ENCODE peak calls at places on chromosomes 13 and 19, in ten cellular contexts. I is AG04450; B is HL-60; N is BJ; S is GM23338; R is OCI-LY7; E is AG09309; G is fibroblast of mammary gland; M is CD8-positive, alpha-beta T cell; Z is esophagus squamous epithelium. Y is an unnamed sample.
A peak's percentile ranks its signal among the peaks of the same experiment; 100 is the strongest.

GRCh38 chr13:27406178-27406939 is 18.1 kb upstream of the GTF3A start:
- DNase-seq in I (no peak), B (no peak), N (no peak), S (peak; percentile 27), R (peak; percentile 68), E (no peak), G (peak; percentile 52), M (peak; percentile 18), Z (no peak), Y (peak; percentile 52)

GRCh38 chr13:70171151-70171550 is 62.9 kb upstream of the KLHL1 start:
- DNase-seq in I (no peak), B (no peak), N (no peak), S (no peak), R (no peak), E (no peak), G (no peak), M (no peak), Z (no peak), Y (no peak)

GRCh38 chr13:52882803-52883202 is 34.4 kb upstream of the PCDH8 start:
- DNase-seq in I (no peak), B (no peak), N (no peak), S (no peak), R (no peak), E (no peak), G (no peak), M (no peak), Z (no peak), Y (no peak)

GRCh38 chr19:53577968-53578367 is 40.0 kb downstream of the ZNF331 start:
- DNase-seq in I (no peak), B (no peak), N (no peak), S (no peak), R (no peak), E (no peak), G (no peak), M (no peak), Z (no peak), Y (no peak)

GRCh38 chr19:10760268-10760944 is 42.5 kb downstream of the DNM2 start:
- DNase-seq in I (no peak), B (no peak), N (no peak), S (no peak), R (peak; percentile 66), E (no peak), G (peak; percentile 23), M (no peak), Z (no peak), Y (peak; percentile 78)

GRCh38 chr19:29596080-29596479 is 10.0 kb upstream of the POP4 start:
- DNase-seq in I (no peak), B (no peak), N (no peak), S (no peak), R (no peak), E (no peak), G (no peak), M (no peak), Z (no peak), Y (no peak)

GRCh38 chr19:29248332-29248844 is 35.4 kb upstream of the UQCRFS1 start:
- DNase-seq in I (no peak), B (no peak), N (no peak), S (no peak), R (no peak), E (no peak), G (no peak), M (no peak), Z (no peak), Y (no peak)

GRCh38 chr13:91748416-91749089 is 350.1 kb downstream of the GPC5 start:
- DNase-seq in I (no peak), B (no peak), N (no peak), S (no peak), R (no peak), E (no peak), G (no peak), M (no peak), Z (no peak), Y (no peak)

DNA sequence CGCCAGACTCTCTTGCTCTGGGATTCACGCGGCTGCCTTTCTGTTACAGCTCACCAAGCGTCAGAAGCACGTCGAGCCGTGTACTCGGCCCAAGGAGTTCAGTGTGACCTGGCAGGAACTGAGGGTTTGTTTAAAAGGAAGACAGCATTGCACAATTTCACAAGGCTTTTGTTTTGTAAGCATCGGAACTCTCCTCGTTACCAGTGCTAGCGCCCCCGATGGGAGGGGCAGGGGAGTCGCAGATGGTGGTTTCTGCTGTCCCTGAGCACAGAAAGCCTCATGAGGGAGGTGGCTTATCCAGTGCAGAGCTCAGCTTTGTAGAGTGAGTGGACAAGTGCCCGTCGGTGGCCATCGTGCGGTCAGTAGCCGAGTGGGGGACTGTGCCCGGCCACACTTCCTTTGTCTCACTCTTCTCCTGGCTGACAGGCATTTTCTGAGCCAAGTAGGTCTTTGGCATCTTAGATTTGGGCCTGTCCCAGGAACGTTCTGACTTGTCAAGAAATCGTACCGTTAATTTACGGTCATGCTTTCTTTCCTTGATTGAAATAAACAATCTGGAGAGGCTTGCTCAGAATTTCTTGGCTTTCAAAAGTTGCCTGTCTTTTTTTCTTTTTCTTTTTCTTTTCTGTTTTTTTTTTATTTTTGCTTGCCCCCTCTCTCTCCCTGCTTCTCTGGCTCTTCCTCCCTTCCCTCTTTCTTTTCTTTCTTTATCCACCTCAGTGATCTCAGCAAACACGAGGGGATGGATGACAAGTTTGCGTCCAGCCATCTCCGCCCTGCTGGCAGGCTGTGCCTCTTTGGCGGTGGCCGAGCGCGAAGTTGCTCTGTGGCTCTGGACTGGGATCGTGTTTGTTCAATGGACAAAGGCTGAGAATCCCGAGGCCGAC is 7.7 kb downstream of the KDM4B start:
- DNase-seq in I (peak; percentile 91), B (peak; percentile 94), N (peak; percentile 89), S (peak; percentile 85), R (no peak), E (peak; percentile 89), G (peak; percentile 99), M (no peak), Z (peak; percentile 38), Y (no peak)
- H3K4me3 ChIP-seq in I (peak overlapping the region; percentile 39), B (no peak overlapping the region), N (no peak overlapping the region), S (no peak overlapping the region), R (no peak overlapping the region), E (no peak overlapping the region), G (peak overlapping the region; percentile 9), M (no peak overlapping the region), Z (peak overlapping the region; percentile 25), Y (no peak overlapping the region)

GRCh38 chr19:46715620-46716012 is 1.3 kb downstream of the PRKD2 start:
- DNase-seq in I (no peak), B (no peak), N (no peak), S (no peak), R (peak; percentile 24), E (no peak), G (no peak), M (no peak), Z (no peak), Y (no peak)

GRCh38 chr19:46714523-46715106 is 2.3 kb downstream of the PRKD2 start:
- DNase-seq in I (no peak), B (no peak), N (no peak), S (no peak), R (peak; percentile 87), E (no peak), G (no peak), M (peak; percentile 50), Z (no peak), Y (peak; percentile 85)

GRCh38 chr19:46716672-46717033 is 261 bp downstream of the PRKD2 start:
- DNase-seq in I (no peak), B (no peak), N (no peak), S (peak; percentile 44), R (no peak), E (no peak), G (no peak), M (no peak), Z (no peak), Y (no peak)

GRCh38 chr19:46717034-46717715 is at the start of gene PRKD2:
- DNase-seq in I (peak; percentile 43), B (peak; percentile 77), N (no peak), S (peak; percentile 95), R (peak; percentile 85), E (peak; percentile 34), G (peak; percentile 66), M (peak; percentile 86), Z (no peak), Y (peak; percentile 90)

DNA sequence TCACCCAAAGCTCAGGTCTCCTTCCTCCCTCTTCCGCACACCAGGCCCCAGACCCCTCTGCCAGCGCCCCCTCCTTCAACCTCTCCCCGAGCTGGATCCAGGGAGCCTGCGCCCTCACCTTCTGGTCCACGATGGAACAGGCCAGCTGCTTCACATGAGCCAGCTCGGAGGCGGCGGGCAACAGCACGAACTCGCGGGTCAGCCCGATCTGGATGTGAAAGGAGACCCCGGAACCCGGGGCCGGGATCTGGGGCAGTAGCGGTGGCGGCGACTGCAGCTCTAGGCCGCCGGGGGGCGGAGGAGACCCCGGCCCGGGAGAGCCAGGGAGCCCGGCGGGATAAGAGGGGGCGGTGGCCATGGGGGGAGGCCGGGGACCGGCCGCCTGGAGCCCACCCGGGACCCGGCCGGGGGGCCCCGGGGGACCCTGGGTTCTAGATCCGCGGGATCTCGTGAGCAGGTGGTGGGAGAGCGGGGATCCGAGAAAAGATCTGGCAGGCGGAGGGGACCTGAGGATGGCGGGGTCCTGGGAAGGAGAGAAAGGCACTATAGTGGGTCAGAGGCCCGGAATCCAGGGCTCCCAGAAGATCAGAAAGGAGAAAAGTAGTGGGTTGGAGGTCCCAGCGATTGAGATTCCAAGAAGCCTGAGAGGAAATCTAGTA is 772 bp downstream of the PRKD2 start:
- DNase-seq in I (no peak), B (no peak), N (no peak), S (peak; percentile 75), R (peak; percentile 34), E (no peak), G (no peak), M (no peak), Z (no peak), Y (no peak)
- TF ChIP-seq CTCF in I (no peak), B (no peak), N (no peak), S (peak; percentile 43), R (peak; percentile 64), E (no peak), G (no peak), M (no peak), Z (no peak), Y (no peak)

GRCh38 chr13:50544226-50544625 is 299.3 kb downstream of the DLEU7 start:
- DNase-seq in I (no peak), B (no peak), N (no peak), S (no peak), R (no peak), E (no peak), G (no peak), M (no peak), Z (no peak), Y (no peak)
- H3K4me3 ChIP-seq in I (no peak overlapping the region), B (no peak overlapping the region), N (no peak overlapping the region), S (peak overlapping the region; percentile 1), R (no peak overlapping the region), E (no peak overlapping the region), G (no peak overlapping the region), M (no peak overlapping the region), Z (no peak overlapping the region), Y (no peak overlapping the region)

GRCh38 chr13:43916828-43917227 is 37.1 kb downstream of the LACC1 start:
- DNase-seq in I (no peak), B (no peak), N (no peak), S (no peak), R (no peak), E (no peak), G (peak; percentile 7), M (no peak), Z (no peak), Y (no peak)

GRCh38 chr13:43915451-43915850 is 35.7 kb downstream of the LACC1 start:
- DNase-seq in I (no peak), B (no peak), N (no peak), S (no peak), R (no peak), E (no peak), G (peak; percentile 43), M (no peak), Z (no peak), Y (no peak)

DNA sequence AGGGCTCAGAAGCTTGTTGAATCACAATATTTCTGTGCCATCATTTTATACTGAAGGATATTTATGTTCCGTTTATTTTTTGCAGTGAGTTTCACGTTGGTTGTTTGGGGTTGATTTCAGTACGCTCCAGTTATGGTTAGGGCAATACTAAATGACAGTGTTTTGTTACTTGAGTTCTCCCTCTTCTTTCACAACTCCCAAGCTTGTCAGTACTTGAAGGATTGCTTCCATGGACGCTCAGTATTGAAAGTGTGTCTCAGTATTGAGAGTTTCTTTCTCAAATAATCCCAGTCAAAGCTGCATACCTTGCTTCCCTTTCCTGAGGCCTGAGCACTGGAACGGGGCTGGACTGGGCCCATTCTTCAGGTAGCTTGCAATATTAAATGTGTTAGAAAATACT is 38.9 kb downstream of the LACC1 start:
- DNase-seq in I (no peak), B (no peak), N (no peak), S (no peak), R (no peak), E (no peak), G (no peak), M (no peak), Z (no peak), Y (no peak)
- TF ChIP-seq CTCF in I (no peak), B (no peak), N (no peak), S (no peak), R (no peak), E (no peak), G (no peak), M (no peak), Z (no peak), Y (no peak)

Y was measured in GM12865.